ENCODE peak calls at places on chromosomes 5 and 9, in nine cellular contexts. E is T-helper 1 cell, R is NCI-H2171, K is erythroblast, O is CD14-positive monocyte, D is HEK293T, X is left ventricle myocardium superior, Q is ACHN, I is NCI-H226. C is an unnamed sample.

GRCh38 chr5:113224605-113225065 is 210.2 kb downstream of the TSSK1B start:
- DNase-seq in E (no peak), R (no peak), K (no peak), O (no peak), D (no peak), X (no peak), Q (no peak), I (no peak), C (no peak)

GRCh38 chr5:120415985-120416384 is 48.1 kb upstream of the PRR16 start:
- DNase-seq in E (no peak), R (no peak), K (no peak), O (no peak), D (no peak), X (no peak), Q (no peak), I (no peak), C (no peak)

GRCh38 chr9:132214027-132214622 is 52.3 kb downstream of the NTNG2 start:
- DNase-seq in E (no peak), R (peak), K (no peak), O (no peak), D (peak), X (peak), Q (peak), I (peak), C (no peak)

GRCh38 chr5:133930061-133930823 is 38.2 kb downstream of the C5orf15 start:
- DNase-seq in E (peak), R (no peak), K (peak), O (no peak), D (no peak), X (no peak), Q (no peak), I (no peak), C (no peak)

GRCh38 chr5:180604271-180604670 is 13.0 kb upstream of the SCGB3A1 start:
- DNase-seq in E (no peak), R (no peak), K (no peak), O (no peak), D (no peak), X (peak), Q (no peak), I (no peak), C (no peak)

GRCh38 chr9:14303110-14303509 is 10.8 kb downstream of the NFIB start:
- DNase-seq in E (no peak), R (no peak), K (no peak), O (no peak), D (no peak), X (no peak), Q (no peak), I (no peak), C (no peak)

GRCh38 chr9:108836771-108837170 is 19.0 kb downstream of the ACTL7B start:
- DNase-seq in E (no peak), R (no peak), K (no peak), O (no peak), D (no peak), X (no peak), Q (no peak), I (no peak), C (no peak)

GRCh38 chr9:123074627-123075026 is 41.2 kb downstream of the GPR21 start:
- DNase-seq in E (no peak), R (no peak), K (no peak), O (no peak), D (no peak), X (no peak), Q (no peak), I (no peak), C (no peak)

GRCh38 chr5:76938177-76938576 is 14.7 kb upstream of the CRHBP start:
- DNase-seq in E (no peak), R (no peak), K (no peak), O (no peak), D (no peak), X (no peak), Q (no peak), I (no peak), C (no peak)

GRCh38 chr9:2053883-2054845 is 39.0 kb downstream of the SMARCA2 start:
- DNase-seq in E (peak), R (no peak), K (no peak), O (no peak), D (no peak), X (no peak), Q (peak), I (no peak), C (no peak)

GRCh38 chr9:130766031-130766903 is 68.8 kb upstream of the ABL1 start:
- DNase-seq in E (no peak), R (no peak), K (no peak), O (no peak), D (no peak), X (no peak), Q (peak), I (no peak), C (no peak)

GRCh38 chr5:6315580-6315979 is 62.8 kb downstream of the MED10 start:
- DNase-seq in E (no peak), R (no peak), K (no peak), O (no peak), D (no peak), X (no peak), Q (no peak), I (no peak), C (no peak)

GRCh38 chr5:170104299-170104698 is 1.4 kb upstream of the FOXI1 start:
- DNase-seq in E (no peak), R (no peak), K (no peak), O (no peak), D (no peak), X (no peak), Q (no peak), I (no peak), C (no peak)

GRCh38 chr5:67875637-67876036 is 339.9 kb upstream of the PIK3R1 start:
- DNase-seq in E (no peak), R (no peak), K (no peak), O (no peak), D (no peak), X (no peak), Q (no peak), I (no peak), C (no peak)

GRCh38 chr9:114930063-114930812 is at the start of gene TNFSF8:
- DNase-seq in E (peak), R (no peak), K (no peak), O (peak), D (no peak), X (peak), Q (no peak), I (no peak), C (no peak)

GRCh38 chr9:74275872-74276508 is 221.1 kb upstream of the RORB start:
- DNase-seq in E (no peak), R (no peak), K (no peak), O (no peak), D (no peak), X (peak), Q (no peak), I (no peak), C (no peak)

GRCh38 chr9:133895335-133895734 is 96.8 kb downstream of the VAV2 start:
- DNase-seq in E (no peak), R (no peak), K (no peak), O (no peak), D (no peak), X (no peak), Q (no peak), I (no peak), C (no peak)

GRCh38 chr5:57193757-57194413 is 20.0 kb downstream of the GPBP1 start:
- DNase-seq in E (no peak), R (no peak), K (no peak), O (no peak), D (no peak), X (no peak), Q (no peak), I (no peak), C (no peak)

GRCh38 chr9:129637102-129637501 is 4.8 kb downstream of the ASB6 start:
- DNase-seq in E (no peak), R (no peak), K (no peak), O (no peak), D (no peak), X (no peak), Q (no peak), I (no peak), C (no peak)

GRCh38 chr5:82151217-82151616 is 126.9 kb downstream of the RPS23 start:
- DNase-seq in E (no peak), R (no peak), K (no peak), O (no peak), D (no peak), X (no peak), Q (no peak), I (no peak), C (no peak)

GRCh38 chr9:111161015-111161415 is 122.7 kb upstream of the LPAR1 start:
- DNase-seq in E (no peak), R (no peak), K (no peak), O (no peak), D (no peak), X (no peak), Q (peak), I (no peak), C (no peak)

GRCh38 chr5:170522211-170523128 is 18.6 kb downstream of the KCNIP1 start:
- DNase-seq in E (no peak), R (peak), K (no peak), O (no peak), D (no peak), X (no peak), Q (peak), I (peak), C (no peak)

GRCh38 chr5:27328480-27328879 is 290.1 kb upstream of the CDH9 start:
- DNase-seq in E (no peak), R (no peak), K (no peak), O (no peak), D (no peak), X (no peak), Q (no peak), I (peak), C (no peak)

GRCh38 chr9:114429488-114429887 is 41.7 kb upstream of the AKNA start:
- DNase-seq in E (no peak), R (no peak), K (no peak), O (no peak), D (no peak), X (no peak), Q (no peak), I (no peak), C (no peak)

GRCh38 chr5:168282120-168282519 is 9.3 kb upstream of the WWC1 start:
- DNase-seq in E (no peak), R (no peak), K (no peak), O (no peak), D (no peak), X (no peak), Q (no peak), I (peak), C (no peak)

GRCh38 chr5:151718653-151719052 is 31.9 kb upstream of the SPARC start:
- DNase-seq in E (no peak), R (no peak), K (no peak), O (no peak), D (no peak), X (no peak), Q (no peak), I (no peak), C (no peak)

C was measured in NCI-H1417 treated with DMSO at 0.1 percent for 48 hours.